ENCODE peak calls at places on chromosomes 12 and 14, in nine cellular contexts. C is adrenal gland, F is GM23248, U is lower lobe of right lung, D is neural progenitor cell, Q is uterus, B is mesendoderm, P is stomach, I is upper lobe of right lung. N is an unnamed sample.
A peak's percentile ranks its signal among the peaks of the same experiment; 100 is the strongest.

GRCh38 chr12:47360771-47361388 is 281.1 kb upstream of the AMIGO2 start:
- DNase-seq in C (no peak), F (no peak), U (no peak), D (no peak), Q (no peak), B (peak; percentile 78), P (no peak), I (no peak), N (no peak)

GRCh38 chr12:30286345-30286926 is 409.2 kb downstream of the IPO8 start:
- DNase-seq in C (peak; percentile 11), F (peak; percentile 51), U (no peak), D (peak; percentile 48), Q (no peak), B (peak; percentile 55), P (no peak), I (no peak), N (no peak)

GRCh38 chr14:34324363-34324795 is 137.7 kb downstream of the SPTSSA start:
- DNase-seq in C (peak; percentile 16), F (peak; percentile 53), U (no peak), D (peak; percentile 75), Q (no peak), B (peak; percentile 55), P (no peak), I (no peak), N (peak; percentile 12)

GRCh38 chr12:46617167-46617566 is 208.6 kb downstream of the SLC38A4 start:
- DNase-seq in C (peak; percentile 81), F (peak; percentile 96), U (no peak), D (no peak), Q (peak; percentile 55), B (no peak), P (no peak), I (no peak), N (peak; percentile 14)

GRCh38 chr14:97408937-97409860 is 612.0 kb downstream of the VRK1 start:
- DNase-seq in C (no peak), F (no peak), U (no peak), D (no peak), Q (no peak), B (no peak), P (no peak), I (no peak), N (no peak)

GRCh38 chr12:71158361-71158882 is 623 bp upstream of the TSPAN8 start:
- DNase-seq in C (no peak), F (no peak), U (no peak), D (no peak), Q (no peak), B (no peak), P (no peak), I (no peak), N (peak; percentile 24)

GRCh38 chr14:91317381-91318313 is 73.1 kb upstream of the GPR68 start:
- DNase-seq in C (peak; percentile 54), F (peak; percentile 21), U (peak; percentile 91), D (no peak), Q (peak; percentile 52), B (no peak), P (peak; percentile 83), I (peak; percentile 93), N (peak; percentile 87)

GRCh38 chr14:56299306-56299984 is 181.2 kb downstream of the PELI2 start:
- DNase-seq in C (no peak), F (no peak), U (no peak), D (no peak), Q (no peak), B (peak; percentile 24), P (no peak), I (no peak), N (no peak)

GRCh38 chr12:75480469-75480949 is at the start of gene GLIPR1:
- DNase-seq in C (peak; percentile 72), F (peak; percentile 99), U (peak; percentile 73), D (peak; percentile 4), Q (peak; percentile 84), B (peak; percentile 62), P (peak; percentile 57), I (peak; percentile 76), N (peak; percentile 68)

GRCh38 chr14:68947802-68948201 is 31.3 kb downstream of the ACTN1 start:
- DNase-seq in C (peak; percentile 43), F (peak; percentile 85), U (no peak), D (peak; percentile 61), Q (peak; percentile 72), B (peak; percentile 57), P (peak; percentile 72), I (no peak), N (peak; percentile 87)

GRCh38 chr14:68945585-68946289 is 33.4 kb downstream of the ACTN1 start:
- DNase-seq in C (no peak), F (no peak), U (no peak), D (no peak), Q (peak; percentile 27), B (no peak), P (no peak), I (no peak), N (peak; percentile 72)

GRCh38 chr14:68944162-68944561 is 34.9 kb downstream of the ACTN1 start:
- DNase-seq in C (no peak), F (no peak), U (no peak), D (no peak), Q (no peak), B (no peak), P (no peak), I (no peak), N (no peak)

GRCh38 chr14:68945190-68945584 is 33.9 kb downstream of the ACTN1 start:
- DNase-seq in C (no peak), F (no peak), U (no peak), D (no peak), Q (no peak), B (no peak), P (no peak), I (no peak), N (no peak)

GRCh38 chr14:68946423-68946822 is 32.7 kb downstream of the ACTN1 start:
- DNase-seq in C (no peak), F (no peak), U (no peak), D (no peak), Q (no peak), B (no peak), P (no peak), I (no peak), N (no peak)
- H3K27ac ChIP-seq in C (no peak overlapping the region), F (no peak overlapping the region), U (no peak overlapping the region), D (no peak overlapping the region), Q (peak overlapping the region; percentile 95), B (no peak overlapping the region), P (peak overlapping the region; percentile 85), I (no peak overlapping the region), N (peak overlapping the region; percentile 99)

GRCh38 chr14:81331229-81332026 is 68.7 kb downstream of the STON2 start:
- DNase-seq in C (no peak), F (no peak), U (no peak), D (peak; percentile 48), Q (no peak), B (no peak), P (no peak), I (no peak), N (no peak)
- H3K27ac ChIP-seq in C (no peak overlapping the region), F (no peak overlapping the region), U (no peak overlapping the region), D (no peak overlapping the region), Q (no peak overlapping the region), B (no peak overlapping the region), P (no peak overlapping the region), I (no peak overlapping the region), N (no peak overlapping the region)

DNA sequence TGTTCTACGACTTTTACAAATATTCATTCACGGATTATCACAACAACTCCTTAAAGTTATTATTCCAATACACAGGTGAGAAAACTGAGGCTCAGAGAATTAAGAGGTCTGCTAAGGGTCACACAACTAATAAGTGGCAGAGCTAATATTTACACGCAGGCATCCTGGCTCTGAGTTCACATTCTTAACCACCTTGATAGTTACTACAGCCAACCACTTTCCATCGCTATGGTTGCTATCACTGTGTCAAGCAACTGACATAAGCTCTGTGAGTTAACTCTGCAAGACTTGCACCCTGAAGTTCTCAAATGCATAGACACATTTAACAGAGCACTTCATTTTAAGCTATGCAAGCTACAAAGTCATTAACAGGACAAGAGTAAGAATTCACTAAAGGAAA is 3.7 kb downstream of the GLT8D2 start:
- DNase-seq in C (no peak), F (no peak), U (no peak), D (no peak), Q (no peak), B (no peak), P (no peak), I (no peak), N (no peak)
- H3K27ac ChIP-seq in C (no peak overlapping the region), F (no peak overlapping the region), U (no peak overlapping the region), D (no peak overlapping the region), Q (no peak overlapping the region), B (no peak overlapping the region), P (no peak overlapping the region), I (no peak overlapping the region), N (no peak overlapping the region)

GRCh38 chr14:61437383-61437782 is 116.0 kb downstream of the PRKCH start:
- DNase-seq in C (no peak), F (no peak), U (no peak), D (no peak), Q (no peak), B (no peak), P (no peak), I (no peak), N (no peak)
- H3K27ac ChIP-seq in C (no peak overlapping the region), F (no peak overlapping the region), U (no peak overlapping the region), D (no peak overlapping the region), Q (peak overlapping the region; percentile 61), B (no peak overlapping the region), P (no peak overlapping the region), I (no peak overlapping the region), N (no peak overlapping the region)

DNA sequence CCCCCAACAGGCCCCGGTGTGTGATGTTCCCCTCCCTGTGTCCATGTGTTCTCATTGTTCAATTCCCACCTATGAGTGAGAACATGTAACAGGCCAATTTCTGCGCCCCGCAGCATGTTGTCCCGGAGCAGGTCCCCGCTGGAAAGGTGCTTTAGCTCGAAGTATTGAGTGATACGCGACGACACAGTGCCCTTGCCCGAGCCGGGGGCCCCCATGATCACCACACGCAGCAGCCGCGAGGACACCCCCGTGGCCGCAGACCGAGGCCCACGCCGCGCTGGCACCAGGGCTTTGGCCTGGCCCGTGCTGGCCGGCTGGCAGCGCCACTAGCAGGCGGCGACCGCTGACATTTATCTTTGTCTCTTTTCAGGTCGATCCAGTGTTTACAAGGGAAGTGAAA is 91.7 kb downstream of the GLT1D1 start:
- DNase-seq in C (no peak), F (no peak), U (no peak), D (no peak), Q (no peak), B (no peak), P (no peak), I (no peak), N (no peak)
- H3K27ac ChIP-seq in C (no peak overlapping the region), F (no peak overlapping the region), U (no peak overlapping the region), D (no peak overlapping the region), Q (no peak overlapping the region), B (no peak overlapping the region), P (no peak overlapping the region), I (no peak overlapping the region), N (no peak overlapping the region)

GRCh38 chr12:12561305-12562015 is 1.2 kb downstream of the DUSP16 start:
- DNase-seq in C (peak; percentile 70), F (peak; percentile 80), U (peak; percentile 82), D (peak; percentile 77), Q (peak; percentile 65), B (peak; percentile 71), P (peak; percentile 69), I (peak; percentile 84), N (peak; percentile 64)
- H3K27ac ChIP-seq in C (peak overlapping the region; percentile 98), F (peak overlapping the region; percentile 77), U (peak overlapping the region; percentile 98), D (peak overlapping the region; percentile 99), Q (peak overlapping the region; percentile 100), B (peak overlapping the region; percentile 97), P (peak overlapping the region; percentile 99), I (peak overlapping the region; percentile 99), N (peak overlapping the region; percentile 99)

N was measured in transverse colon.